ENCODE peak calls at places on chromosomes 4 and X, in four cellular contexts. One of them, this sample, is unnamed.

GRCh38 chr4:25921922-25922321 is 7.9 kb downstream of the SMIM20 start:
- DNase-seq in globus pallidus: no peak
- DNase-seq in NCI-H1092 treated with DMSO at 0.1 percent for 48 hours: no peak
- DNase-seq in left ventricle myocardium superior: no peak
- DNase-seq in this sample: no peak

GRCh38 chrX:6225307-6226052 is 3.2 kb downstream of the NLGN4X start:
- DNase-seq in globus pallidus: peak
- DNase-seq in left ventricle myocardium superior: no peak
- DNase-seq in NCI-H1092 treated with DMSO at 0.1 percent for 48 hours: peak
- DNase-seq in this sample: no peak

GRCh38 chr4:153438916-153439756 is 27.0 kb upstream of the TMEM131L start:
- DNase-seq in left ventricle myocardium superior: no peak
- DNase-seq in NCI-H1092 treated with DMSO at 0.1 percent for 48 hours: no peak
- DNase-seq in globus pallidus: no peak
- DNase-seq in this sample: no peak

GRCh38 chr4:118765399-118765798 is 70.5 kb downstream of the SEC24D start:
- DNase-seq in left ventricle myocardium superior: no peak
- DNase-seq in NCI-H1092 treated with DMSO at 0.1 percent for 48 hours: no peak
- DNase-seq in globus pallidus: no peak
- DNase-seq in this sample: no peak

GRCh38 chrX:123188081-123188480 is 4.0 kb downstream of the GRIA3 start:
- DNase-seq in NCI-H1092 treated with DMSO at 0.1 percent for 48 hours: no peak
- DNase-seq in left ventricle myocardium superior: no peak
- DNase-seq in globus pallidus: no peak
- DNase-seq in this sample: no peak

GRCh38 chr4:105944535-105944934 is 49.3 kb downstream of the NPNT start:
- DNase-seq in NCI-H1092 treated with DMSO at 0.1 percent for 48 hours: no peak
- DNase-seq in globus pallidus: no peak
- DNase-seq in left ventricle myocardium superior: no peak
- DNase-seq in this sample: no peak

GRCh38 chr4:89336818-89337395 is 29.3 kb upstream of the GPRIN3 start:
- DNase-seq in globus pallidus: no peak
- DNase-seq in left ventricle myocardium superior: no peak
- DNase-seq in NCI-H1092 treated with DMSO at 0.1 percent for 48 hours: no peak
- DNase-seq in this sample: no peak

GRCh38 chrX:130080791-130081367 is 29.4 kb downstream of the ELF4 start:
- DNase-seq in globus pallidus: no peak
- DNase-seq in left ventricle myocardium superior: no peak
- DNase-seq in NCI-H1092 treated with DMSO at 0.1 percent for 48 hours: no peak
- DNase-seq in this sample: no peak

GRCh38 chrX:124388562-124388961 is 42.2 kb downstream of the SH2D1A start:
- DNase-seq in NCI-H1092 treated with DMSO at 0.1 percent for 48 hours: peak
- DNase-seq in globus pallidus: peak
- DNase-seq in left ventricle myocardium superior: peak
- DNase-seq in this sample: peak

GRCh38 chr4:4746444-4746843 is 113.0 kb upstream of the MSX1 start:
- DNase-seq in NCI-H1092 treated with DMSO at 0.1 percent for 48 hours: no peak
- DNase-seq in globus pallidus: no peak
- DNase-seq in left ventricle myocardium superior: no peak
- DNase-seq in this sample: no peak

GRCh38 chrX:124393659-124394058 is 47.3 kb downstream of the SH2D1A start:
- DNase-seq in globus pallidus: no peak
- DNase-seq in left ventricle myocardium superior: no peak
- DNase-seq in NCI-H1092 treated with DMSO at 0.1 percent for 48 hours: no peak
- DNase-seq in this sample: no peak

GRCh38 chr4:7192252-7193039 is at the start of gene SORCS2:
- DNase-seq in NCI-H1092 treated with DMSO at 0.1 percent for 48 hours: peak
- DNase-seq in left ventricle myocardium superior: peak
- DNase-seq in globus pallidus: peak
- DNase-seq in this sample: peak

GRCh38 chr4:184177271-184177670 is 40.4 kb downstream of the ENPP6 start:
- DNase-seq in left ventricle myocardium superior: no peak
- DNase-seq in NCI-H1092 treated with DMSO at 0.1 percent for 48 hours: no peak
- DNase-seq in globus pallidus: no peak
- DNase-seq in this sample: no peak

GRCh38 chr4:11281720-11282119 is 147.0 kb downstream of the HS3ST1 start:
- DNase-seq in NCI-H1092 treated with DMSO at 0.1 percent for 48 hours: no peak
- DNase-seq in left ventricle myocardium superior: no peak
- DNase-seq in globus pallidus: no peak
- DNase-seq in this sample: no peak

GRCh38 chrX:4035874-4036273 is 322.4 kb upstream of the PRKX start:
- DNase-seq in left ventricle myocardium superior: no peak
- DNase-seq in globus pallidus: no peak
- DNase-seq in NCI-H1092 treated with DMSO at 0.1 percent for 48 hours: no peak
- DNase-seq in this sample: no peak

GRCh38 chr4:6390357-6390756 is 82.1 kb downstream of the PPP2R2C start:
- DNase-seq in globus pallidus: peak
- DNase-seq in left ventricle myocardium superior: peak
- DNase-seq in NCI-H1092 treated with DMSO at 0.1 percent for 48 hours: no peak
- DNase-seq in this sample: no peak

GRCh38 chr4:168766537-168767316 is 243.3 kb downstream of the CBR4 start:
- DNase-seq in left ventricle myocardium superior: no peak
- DNase-seq in globus pallidus: no peak
- DNase-seq in NCI-H1092 treated with DMSO at 0.1 percent for 48 hours: no peak
- DNase-seq in this sample: no peak

GRCh38 chr4:138407329-138407728 is 165.2 kb upstream of the SLC7A11 start:
- DNase-seq in left ventricle myocardium superior: no peak
- DNase-seq in globus pallidus: no peak
- DNase-seq in NCI-H1092 treated with DMSO at 0.1 percent for 48 hours: no peak
- DNase-seq in this sample: no peak

GRCh38 chr4:168408620-168409019 is 71.7 kb downstream of the DDX60L start:
- DNase-seq in globus pallidus: peak
- DNase-seq in left ventricle myocardium superior: peak
- DNase-seq in NCI-H1092 treated with DMSO at 0.1 percent for 48 hours: peak
- DNase-seq in this sample: peak

GRCh38 chr4:825969-826330 is at the start of gene CPLX1:
- DNase-seq in left ventricle myocardium superior: no peak
- DNase-seq in globus pallidus: no peak
- DNase-seq in NCI-H1092 treated with DMSO at 0.1 percent for 48 hours: peak
- DNase-seq in this sample: no peak

GRCh38 chr4:186729856-186730255 is 6.2 kb upstream of the FAT1 start:
- DNase-seq in globus pallidus: no peak
- DNase-seq in NCI-H1092 treated with DMSO at 0.1 percent for 48 hours: no peak
- DNase-seq in left ventricle myocardium superior: no peak
- DNase-seq in this sample: no peak

GRCh38 chrX:149383852-149384251 is 121.3 kb downstream of the IDS start:
- DNase-seq in left ventricle myocardium superior: no peak
- DNase-seq in NCI-H1092 treated with DMSO at 0.1 percent for 48 hours: no peak
- DNase-seq in globus pallidus: no peak
- DNase-seq in this sample: no peak

GRCh38 chr4:2304321-2304876 is 42.5 kb upstream of the MXD4 start:
- DNase-seq in NCI-H1092 treated with DMSO at 0.1 percent for 48 hours: no peak
- DNase-seq in left ventricle myocardium superior: no peak
- DNase-seq in globus pallidus: no peak
- DNase-seq in this sample: no peak

GRCh38 chr4:3524920-3525319 is 7.3 kb downstream of the LRPAP1 start:
- DNase-seq in left ventricle myocardium superior: no peak
- DNase-seq in globus pallidus: no peak
- DNase-seq in NCI-H1092 treated with DMSO at 0.1 percent for 48 hours: no peak
- DNase-seq in this sample: no peak

GRCh38 chr4:180832086-180832485 is 1411.1 kb upstream of the TENM3 start:
- DNase-seq in globus pallidus: no peak
- DNase-seq in left ventricle myocardium superior: no peak
- DNase-seq in NCI-H1092 treated with DMSO at 0.1 percent for 48 hours: no peak
- DNase-seq in this sample: no peak

GRCh38 chr4:1767058-1767769 is 25.9 kb upstream of the FGFR3 start:
- DNase-seq in left ventricle myocardium superior: peak
- DNase-seq in NCI-H1092 treated with DMSO at 0.1 percent for 48 hours: no peak
- DNase-seq in globus pallidus: no peak
- DNase-seq in this sample: no peak

GRCh38 chr4:6441202-6441582 is 31.2 kb downstream of the PPP2R2C start:
- DNase-seq in left ventricle myocardium superior: no peak
- DNase-seq in globus pallidus: no peak
- DNase-seq in NCI-H1092 treated with DMSO at 0.1 percent for 48 hours: no peak
- DNase-seq in this sample: no peak

GRCh38 chrX:34555481-34555880 is 101.6 kb downstream of the TMEM47 start:
- DNase-seq in left ventricle myocardium superior: no peak
- DNase-seq in globus pallidus: no peak
- DNase-seq in NCI-H1092 treated with DMSO at 0.1 percent for 48 hours: no peak
- DNase-seq in this sample: no peak

GRCh38 chrX:1534321-1535168 is 2.4 kb downstream of the P2RY8 start:
- DNase-seq in NCI-H1092 treated with DMSO at 0.1 percent for 48 hours: no peak
- DNase-seq in left ventricle myocardium superior: no peak
- DNase-seq in globus pallidus: no peak
- DNase-seq in this sample: no peak

GRCh38 chr4:17094209-17094608 is 195.8 kb upstream of the LDB2 start:
- DNase-seq in left ventricle myocardium superior: no peak
- DNase-seq in globus pallidus: no peak
- DNase-seq in NCI-H1092 treated with DMSO at 0.1 percent for 48 hours: no peak
- DNase-seq in this sample: no peak

GRCh38 chr4:189792819-189793618 is 147.7 kb upstream of the FRG1 start:
- DNase-seq in left ventricle myocardium superior: peak
- DNase-seq in globus pallidus: peak
- DNase-seq in NCI-H1092 treated with DMSO at 0.1 percent for 48 hours: peak
- DNase-seq in this sample: peak

GRCh38 chrX:19728083-19728648 is 159.2 kb downstream of the SH3KBP1 start:
- DNase-seq in left ventricle myocardium superior: no peak
- DNase-seq in NCI-H1092 treated with DMSO at 0.1 percent for 48 hours: no peak
- DNase-seq in globus pallidus: no peak
- DNase-seq in this sample: no peak

GRCh38 chr4:102390438-102390837 is 45.2 kb upstream of the SLC39A8 start:
- DNase-seq in left ventricle myocardium superior: no peak
- DNase-seq in NCI-H1092 treated with DMSO at 0.1 percent for 48 hours: no peak
- DNase-seq in globus pallidus: no peak
- DNase-seq in this sample: no peak

GRCh38 chrX:65509400-65509799 is 25.2 kb downstream of the LAS1L start:
- DNase-seq in left ventricle myocardium superior: no peak
- DNase-seq in globus pallidus: no peak
- DNase-seq in NCI-H1092 treated with DMSO at 0.1 percent for 48 hours: no peak
- DNase-seq in this sample: no peak

GRCh38 chr4:68167166-68167565 is 37.5 kb upstream of the TMPRSS11F start:
- DNase-seq in left ventricle myocardium superior: no peak
- DNase-seq in globus pallidus: no peak
- DNase-seq in NCI-H1092 treated with DMSO at 0.1 percent for 48 hours: no peak
- DNase-seq in this sample: no peak

GRCh38 chr4:150308824-150309472 is 230.7 kb downstream of the DCLK2 start:
- DNase-seq in left ventricle myocardium superior: no peak
- DNase-seq in globus pallidus: no peak
- DNase-seq in NCI-H1092 treated with DMSO at 0.1 percent for 48 hours: no peak
- DNase-seq in this sample: no peak

GRCh38 chrX:54492340-54492739 is 3.7 kb downstream of the FGD1 start:
- DNase-seq in NCI-H1092 treated with DMSO at 0.1 percent for 48 hours: no peak
- DNase-seq in left ventricle myocardium superior: peak
- DNase-seq in globus pallidus: no peak
- DNase-seq in this sample: no peak

GRCh38 chr4:113587156-113587555 is 174.4 kb downstream of the CAMK2D start:
- DNase-seq in left ventricle myocardium superior: no peak
- DNase-seq in NCI-H1092 treated with DMSO at 0.1 percent for 48 hours: no peak
- DNase-seq in globus pallidus: no peak
- DNase-seq in this sample: no peak

GRCh38 chr4:8024073-8024786 is 84.6 kb upstream of the AFAP1 start:
- DNase-seq in globus pallidus: no peak
- DNase-seq in left ventricle myocardium superior: no peak
- DNase-seq in NCI-H1092 treated with DMSO at 0.1 percent for 48 hours: no peak
- DNase-seq in this sample: no peak